ENCODE peak calls at places on chromosomes 2 and 18, in five cellular contexts. K, U, V, E and G are unnamed samples.

GRCh38 chr2:8546319-8547283 is 135.3 kb upstream of the ID2 start:
- DNase-seq in U (no peak), K (no peak), E (no peak), V (no peak), G (no peak)

GRCh38 chr2:61705625-61706024 is 148.2 kb downstream of the FAM161A start:
- DNase-seq in U (no peak), V (no peak), K (no peak), E (no peak), G (no peak)

GRCh38 chr18:5939801-5940667 is 44.7 kb upstream of the TMEM200C start:
- DNase-seq in E (no peak), U (no peak), K (no peak), V (no peak), G (no peak)

GRCh38 chr18:69874058-69874457 is 73.6 kb downstream of the CD226 start:
- DNase-seq in U (no peak), K (no peak), E (no peak), V (no peak), G (no peak)

GRCh38 chr2:206984206-206984605 is 44.9 kb downstream of the CPO start:
- DNase-seq in E (no peak), V (no peak), K (no peak), U (no peak), G (no peak)

GRCh38 chr2:25561136-25561850 is 112.1 kb downstream of the DTNB start:
- DNase-seq in K (no peak), U (no peak), E (no peak), V (no peak), G (no peak)

GRCh38 chr2:179412116-179412515 is 147.5 kb upstream of the SESTD1 start:
- DNase-seq in U (no peak), E (no peak), K (no peak), V (no peak), G (no peak)

GRCh38 chr2:241627675-241628074 is 9.3 kb downstream of the THAP4 start:
- DNase-seq in E (no peak), U (no peak), V (no peak), K (no peak), G (no peak)

GRCh38 chr2:207692206-207693065 is 19.0 kb upstream of the CCNYL1 start:
- DNase-seq in E (no peak), K (peak; percentile 39), U (peak; percentile 45), V (no peak), G (no peak)

GRCh38 chr2:14975401-14975800 is 342.9 kb downstream of the LRATD1 start:
- DNase-seq in V (no peak), U (no peak), K (no peak), E (no peak), G (no peak)

GRCh38 chr2:130922417-130922816 is 85.7 kb downstream of the ARHGEF4 start:
- DNase-seq in U (no peak), K (no peak), E (no peak), V (no peak), G (no peak)

GRCh38 chr2:225911019-225911418 is 511.5 kb downstream of the NYAP2 start:
- DNase-seq in K (no peak), E (no peak), V (no peak), U (no peak), G (no peak)

GRCh38 chr2:31778153-31778552 is 197.4 kb upstream of the SRD5A2 start:
- DNase-seq in V (no peak), K (no peak), U (no peak), E (no peak), G (no peak)

GRCh38 chr2:43798300-43798699 is 24.5 kb downstream of the DYNC2LI1 start:
- DNase-seq in E (no peak), U (no peak), V (no peak), K (no peak), G (no peak)

GRCh38 chr18:49172246-49172645 is 221.5 kb upstream of the SMAD7 start:
- DNase-seq in K (no peak), U (no peak), E (no peak), V (no peak), G (no peak)

GRCh38 chr2:78431241-78431640 is 594.3 kb upstream of the REG3G start:
- DNase-seq in V (no peak), K (no peak), U (no peak), E (no peak), G (no peak)
- H3K36me3 ChIP-seq in V (no peaks in the 10 kb centered on the region), K (no peaks in the 10 kb centered on the region), U (no peaks in the 10 kb centered on the region), E (no peaks in the 10 kb centered on the region), G (no peaks in the 10 kb centered on the region)

GRCh38 chr2:46216213-46216612 is 81.0 kb upstream of the EPAS1 start:
- DNase-seq in U (no peak), E (no peak), K (no peak), V (no peak), G (no peak)

GRCh38 chr2:46210063-46210462 is 87.1 kb upstream of the EPAS1 start:
- DNase-seq in E (no peak), V (no peak), U (no peak), K (no peak), G (no peak)

GRCh38 chr2:46208766-46209165 is 88.4 kb upstream of the EPAS1 start:
- DNase-seq in V (no peak), U (no peak), E (no peak), K (no peak), G (no peak)

GRCh38 chr2:46213906-46214305 is 83.3 kb upstream of the EPAS1 start:
- DNase-seq in U (no peak), E (no peak), V (no peak), K (no peak), G (no peak)
- H3K9me3 ChIP-seq in U (peaks cover 5% of the 10 kb centered on the region), E (peaks cover 9% of the 10 kb centered on the region), V (peaks cover 8% of the 10 kb centered on the region), K (peaks cover 2% of the 10 kb centered on the region), G (peaks cover 11% of the 10 kb centered on the region)

GRCh38 chr2:85830645-85831044 is 58.1 kb downstream of the ST3GAL5 start:
- DNase-seq in K (no peak), E (no peak), U (peak; percentile 23), V (no peak), G (no peak)
- H3K36me3 ChIP-seq in K (no peaks in the 10 kb centered on the region), E (no peaks in the 10 kb centered on the region), U (no peaks in the 10 kb centered on the region), V (no peaks in the 10 kb centered on the region), G (no peaks in the 10 kb centered on the region)

GRCh38 chr2:82690757-82691411 is 1768.2 kb downstream of the SUCLG1 start:
- DNase-seq in U (no peak), V (no peak), K (no peak), E (no peak), G (no peak)
- H3K9me3 ChIP-seq in U (peaks cover 3% of the 10 kb centered on the region), V (no peaks in the 10 kb centered on the region), K (no peaks in the 10 kb centered on the region), E (no peaks in the 10 kb centered on the region), G (peaks cover 4% of the 10 kb centered on the region)